ENCODE peak calls at places on chromosome 4, in seven cellular contexts. C is cardiac muscle cell, G is kidney, L is IMR-90, F is stomach, Q is fibroblast of lung, U is OCI-LY7. R is an unnamed sample. For H3K4me1, the result is how much of the 10 kb centered on the place peaks cover.

GRCh38 chr4:152278505-152279301 is 257.2 kb downstream of the FBXW7 start:
- DNase-seq in C (no peak), G (peak), L (no peak), F (peak), Q (no peak), U (no peak), R (peak)

GRCh38 chr4:83535945-83536648 is at the start of gene GPAT3:
- DNase-seq in C (peak), G (peak), L (peak), F (peak), Q (peak), U (no peak), R (peak)

GRCh38 chr4:188976644-188977115 is 837.4 kb downstream of the TRIML1 start:
- DNase-seq in C (peak), G (no peak), L (peak), F (no peak), Q (peak), U (no peak), R (no peak)

GRCh38 chr4:72969957-72970356 is 99.6 kb downstream of the COX18 start:
- DNase-seq in C (peak), G (no peak), L (peak), F (no peak), Q (peak), U (no peak), R (no peak)

GRCh38 chr4:44056721-44057151 is 391.9 kb downstream of the KCTD8 start:
- DNase-seq in C (peak), G (no peak), L (no peak), F (no peak), Q (no peak), U (no peak), R (no peak)

GRCh38 chr4:56786955-56787354 is 34.5 kb downstream of the SPINK2 start:
- DNase-seq in C (no peak), G (peak), L (peak), F (peak), Q (peak), U (no peak), R (peak)

GRCh38 chr4:15034071-15034764 is 31.9 kb downstream of the CPEB2 start:
- DNase-seq in C (no peak), G (no peak), L (peak), F (no peak), Q (no peak), U (no peak), R (no peak)

GRCh38 chr4:156608651-156609050 is 362.9 kb downstream of the PDGFC start:
- DNase-seq in C (no peak), G (no peak), L (no peak), F (no peak), Q (no peak), U (no peak), R (no peak)

GRCh38 chr4:16914208-16914607 is 15.8 kb upstream of the LDB2 start:
- DNase-seq in C (peak), G (no peak), L (peak), F (no peak), Q (peak), U (peak), R (no peak)

GRCh38 chr4:7423391-7423790 is 11.3 kb downstream of the PSAPL1 start:
- DNase-seq in C (no peak), G (peak), L (no peak), F (peak), Q (no peak), U (no peak), R (no peak)

GRCh38 chr4:139144911-139145551 is 32.0 kb downstream of the ELF2 start:
- DNase-seq in C (no peak), G (no peak), L (no peak), F (peak), Q (no peak), U (no peak), R (no peak)

GRCh38 chr4:2753444-2753843 is 2.7 kb downstream of the TNIP2 start:
- DNase-seq in C (no peak), G (no peak), L (no peak), F (no peak), Q (no peak), U (no peak), R (peak)

GRCh38 chr4:1856920-1857699 is 1.2 kb upstream of the LETM1 start:
- DNase-seq in C (peak), G (peak), L (no peak), F (no peak), Q (no peak), U (no peak), R (no peak)

GRCh38 chr4:6308890-6309643 is 39.4 kb downstream of the WFS1 start:
- DNase-seq in C (peak), G (no peak), L (no peak), F (peak), Q (no peak), U (no peak), R (no peak)

GRCh38 chr4:140372607-140373327 is 679 bp upstream of the SCOC start:
- DNase-seq in C (peak), G (no peak), L (peak), F (no peak), Q (no peak), U (peak), R (no peak)

GRCh38 chr4:100019821-100020220 is 69.7 kb upstream of the H2AZ1 start:
- DNase-seq in C (no peak), G (no peak), L (no peak), F (no peak), Q (no peak), U (no peak), R (no peak)

GRCh38 chr4:31185014-31185585 is 464.9 kb downstream of the PCDH7 start:
- DNase-seq in C (no peak), G (no peak), L (no peak), F (no peak), Q (no peak), U (no peak), R (no peak)

GRCh38 chr4:31187979-31188378 is 467.8 kb downstream of the PCDH7 start:
- DNase-seq in C (no peak), G (no peak), L (no peak), F (no peak), Q (peak), U (no peak), R (no peak)

DNA sequence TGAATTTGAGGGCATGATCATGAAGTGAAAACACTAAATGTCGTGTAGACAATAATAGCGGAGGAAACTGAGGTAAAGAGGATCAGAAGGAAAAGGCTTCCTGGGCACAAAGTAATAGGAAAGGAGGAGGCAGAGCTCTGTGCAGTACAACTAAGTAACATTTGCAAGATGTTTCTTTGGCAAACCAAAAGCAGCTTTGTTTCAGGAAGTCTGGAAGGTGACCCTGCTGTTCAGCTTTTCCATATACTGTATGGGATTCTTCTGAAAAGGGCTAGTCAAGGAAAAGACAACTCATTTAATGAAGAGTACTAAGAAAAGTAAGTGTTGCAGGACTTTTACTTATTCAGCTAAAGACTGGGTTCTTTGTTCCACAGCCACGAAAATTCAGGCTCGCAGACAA is 463.1 kb downstream of the PCDH7 start:
- DNase-seq in C (no peak), G (no peak), L (no peak), F (no peak), Q (no peak), U (no peak), R (no peak)
- H3K4me1 ChIP-seq in C (under half), G (under half), L (under half), F (under half), Q (under half), U (under half), R (under half)

DNA sequence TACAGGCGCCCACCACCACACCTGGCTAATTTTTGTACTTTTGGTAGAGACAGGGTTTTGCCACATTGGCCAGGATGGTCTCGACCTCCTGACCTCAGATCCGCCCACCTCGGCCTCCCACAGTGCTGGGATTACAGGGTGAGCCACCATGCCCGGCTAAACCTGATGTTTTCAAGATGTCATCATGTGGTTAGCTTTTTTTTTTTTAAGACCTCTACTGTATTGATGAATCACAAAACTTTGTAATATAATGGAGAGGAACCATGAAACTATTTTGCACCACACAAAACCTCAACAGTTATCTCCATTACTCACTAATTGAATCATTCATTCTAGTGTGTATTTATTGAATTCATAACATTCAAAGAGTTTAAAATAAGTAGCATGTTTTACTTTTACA is 94.7 kb upstream of the NEIL3 start:
- DNase-seq in C (no peak), G (no peak), L (peak), F (no peak), Q (no peak), U (no peak), R (no peak)
- H3K27ac ChIP-seq in C (no peak), G (no peak), L (no peak), F (no peak), Q (no peak), U (no peak), R (no peak)

DNA sequence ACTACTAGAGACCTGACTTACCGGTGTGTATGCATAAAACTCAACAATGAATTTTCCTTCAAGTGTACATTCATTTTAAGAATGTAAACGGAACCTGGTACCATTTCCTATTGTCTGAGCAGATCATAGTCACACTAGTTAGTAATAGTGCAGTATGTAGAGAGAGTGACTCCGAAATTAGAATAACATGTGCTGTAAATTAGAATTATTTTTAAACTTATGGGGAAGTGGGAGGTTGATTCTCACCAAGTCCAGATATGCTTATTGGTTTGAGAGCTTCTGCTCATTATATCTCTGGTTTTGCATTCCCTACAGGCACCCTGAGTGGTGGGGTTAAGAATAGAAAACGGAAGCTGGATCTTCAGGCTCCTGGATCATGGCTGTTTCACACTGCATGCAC is 39.6 kb downstream of the KLF3 start:
- DNase-seq in C (no peak), G (no peak), L (no peak), F (no peak), Q (no peak), U (no peak), R (no peak)
- TF ChIP-seq CTCF in C (no peak), G (no peak), L (no peak), F (no peak), Q (no peak), U (no peak), R (no peak)

DNA sequence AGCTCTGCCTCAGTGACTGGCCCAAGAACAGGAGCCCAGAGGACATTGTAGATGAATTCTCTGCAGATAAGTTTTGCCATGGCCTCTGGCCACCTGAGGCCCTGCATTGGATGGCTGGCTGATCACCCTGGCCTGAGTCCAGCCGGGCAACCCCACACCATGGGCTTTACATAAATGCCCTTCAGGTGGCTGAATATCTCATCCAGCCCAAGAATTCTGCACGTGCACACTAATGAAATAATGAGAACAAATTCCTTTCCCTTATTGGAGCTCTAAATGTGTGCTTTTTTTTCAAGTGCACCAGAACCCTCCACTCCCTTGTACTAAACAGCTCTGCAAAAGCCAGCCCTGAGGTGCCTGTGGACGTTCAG is 65.7 kb downstream of the IRF2 start:
- DNase-seq in C (no peak), G (no peak), L (no peak), F (no peak), Q (no peak), U (no peak), R (no peak)
- H3K4me1 ChIP-seq in C (under half), G (under half), L (under half), F (half or more), Q (under half), U (under half), R (under half)

DNA sequence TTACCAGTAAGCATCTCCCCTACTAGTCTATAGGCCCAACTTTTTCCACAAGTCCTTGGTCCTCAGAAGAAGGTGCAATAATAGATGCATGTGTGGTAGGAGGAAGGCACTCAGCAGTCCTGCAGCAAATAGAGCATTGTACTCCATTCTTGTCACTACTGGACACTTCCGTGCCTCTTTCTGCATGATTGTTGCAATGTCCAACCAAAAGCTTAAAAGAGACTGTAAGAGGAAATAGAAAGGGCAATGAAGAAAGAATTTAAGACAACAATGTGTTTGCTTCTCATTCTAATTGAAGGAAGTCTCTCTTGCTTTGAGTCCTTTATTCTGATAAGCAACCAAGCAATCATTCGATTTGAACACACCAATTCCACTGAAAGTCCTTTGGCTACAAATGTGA is 3.0 kb downstream of the MAPK10 start:
- DNase-seq in C (no peak), G (no peak), L (no peak), F (no peak), Q (no peak), U (no peak), R (no peak)
- H3K27ac ChIP-seq in C (no peak), G (no peak), L (no peak), F (no peak), Q (no peak), U (no peak), R (no peak)

GRCh38 chr4:107733431-107733925 is 13.4 kb upstream of the PAPSS1 start:
- DNase-seq in C (no peak), G (no peak), L (no peak), F (no peak), Q (no peak), U (no peak), R (no peak)

GRCh38 chr4:107736037-107736436 is 16.0 kb upstream of the PAPSS1 start:
- DNase-seq in C (no peak), G (no peak), L (no peak), F (no peak), Q (no peak), U (no peak), R (no peak)

GRCh38 chr4:107737470-107737869 is 17.4 kb upstream of the PAPSS1 start:
- DNase-seq in C (no peak), G (no peak), L (no peak), F (peak), Q (no peak), U (no peak), R (no peak)

GRCh38 chr4:107736924-107737448 is 17.0 kb upstream of the PAPSS1 start:
- DNase-seq in C (peak), G (no peak), L (peak), F (no peak), Q (peak), U (peak), R (no peak)

GRCh38 chr4:107734120-107734519 is 14.1 kb upstream of the PAPSS1 start:
- DNase-seq in C (peak), G (no peak), L (no peak), F (no peak), Q (no peak), U (peak), R (no peak)
- TF ChIP-seq CTCF in C (peak), G (peak), L (peak), F (no peak), Q (peak), U (peak), R (no peak)